ENCODE peak calls at places on chromosomes 6 and 20, in five cellular contexts. B is Calu3, C is H9, N is IMR-90, Y is HFF-Myc. H is an unnamed sample.

GRCh38 chr6:127343753-127344659 is 597 bp upstream of the ECHDC1 start:
- DNase-seq in Y (no peak), N (peak), B (no peak), C (no peak), H (no peak)

GRCh38 chr6:99092009-99092408 is 144.3 kb upstream of the FBXL4 start:
- DNase-seq in Y (no peak), B (no peak), N (no peak), C (no peak), H (no peak)

GRCh38 chr20:58630063-58630462 is 21.0 kb upstream of the STX16 start:
- DNase-seq in Y (no peak), C (no peak), N (peak), B (no peak), H (no peak)

GRCh38 chr6:56739836-56740815 is 97.4 kb upstream of the DST start:
- DNase-seq in N (no peak), B (no peak), Y (no peak), C (no peak), H (no peak)

GRCh38 chr6:41693281-41693838 is 42.0 kb downstream of the TFEB start:
- DNase-seq in C (no peak), B (no peak), Y (no peak), N (no peak), H (no peak)

GRCh38 chr20:23245553-23246128 is 105.0 kb upstream of the NXT1 start:
- DNase-seq in N (peak), B (peak), C (peak), Y (no peak), H (no peak)

GRCh38 chr6:37340639-37340943 is 13.2 kb upstream of the RNF8 start:
- DNase-seq in Y (no peak), C (no peak), N (peak), B (no peak), H (no peak)

GRCh38 chr6:11495565-11496145 is 41.9 kb upstream of the TMEM170B start:
- DNase-seq in Y (no peak), B (no peak), N (no peak), C (no peak), H (no peak)

GRCh38 chr6:11595903-11596302 is 58.4 kb downstream of the TMEM170B start:
- DNase-seq in N (peak), C (no peak), B (no peak), Y (no peak), H (no peak)

GRCh38 chr6:157230971-157231370 is 92.3 kb downstream of the TMEM242 start:
- DNase-seq in B (no peak), Y (no peak), N (no peak), C (no peak), H (no peak)

GRCh38 chr6:110049696-110050465 is 71.8 kb downstream of the GPR6 start:
- DNase-seq in C (no peak), N (no peak), B (no peak), Y (no peak), H (no peak)

GRCh38 chr20:1272368-1273155 is 6.5 kb downstream of the SNPH start:
- DNase-seq in C (no peak), Y (no peak), N (no peak), B (no peak), H (no peak)

GRCh38 chr6:144053601-144054000 is 41.8 kb downstream of the SF3B5 start:
- DNase-seq in C (no peak), Y (no peak), N (no peak), B (no peak), H (no peak)

GRCh38 chr6:16850332-16851022 is 89.2 kb upstream of the ATXN1 start:
- DNase-seq in B (no peak), N (no peak), Y (no peak), C (no peak), H (no peak)

GRCh38 chr6:105608711-105609374 is 206.0 kb upstream of the PREP start:
- DNase-seq in B (no peak), N (peak), Y (peak), C (no peak), H (no peak)

GRCh38 chr6:146850238-146850896 is 251.6 kb downstream of the ADGB start:
- DNase-seq in B (no peak), N (peak), Y (no peak), C (no peak), H (no peak)

GRCh38 chr20:44908987-44909871 is 631 bp upstream of the PABPC1L start:
- DNase-seq in N (no peak), C (no peak), B (no peak), Y (no peak), H (no peak)

GRCh38 chr6:27795697-27796494 is 116.3 kb downstream of the OR2B2 start:
- DNase-seq in C (no peak), B (peak), N (peak), Y (peak), H (no peak)

GRCh38 chr6:13357551-13358075 is 29.3 kb upstream of the TBC1D7 start:
- DNase-seq in Y (peak), C (peak), B (no peak), N (peak), H (no peak)

GRCh38 chr20:437787-438486 is 24.4 kb downstream of the TBC1D20 start:
- DNase-seq in C (no peak), B (no peak), Y (no peak), N (no peak), H (no peak)

DNA sequence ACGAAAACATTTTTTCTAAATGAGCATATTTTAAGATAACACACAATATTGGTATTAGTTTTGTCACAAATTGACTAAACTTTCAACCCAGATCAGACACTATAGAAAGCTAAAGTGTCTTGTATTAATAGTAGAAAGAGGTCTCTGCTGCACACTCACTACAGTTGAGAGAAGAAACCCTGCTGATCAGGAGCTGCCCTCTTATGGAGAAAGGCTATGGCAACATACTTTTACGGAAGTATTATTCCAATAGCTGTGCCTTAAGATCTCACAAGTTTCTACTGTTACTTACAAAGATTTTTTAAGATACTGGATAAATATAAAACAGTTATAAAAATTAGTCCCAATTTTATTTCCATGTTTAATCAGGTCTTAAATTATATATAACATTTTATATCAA is 155.7 kb downstream of the RIMS1 start:
- DNase-seq in C (no peak), B (no peak), N (no peak), Y (no peak), H (no peak)
- TF ChIP-seq CTCF in C (peak), B (no peak), N (no peak), Y (no peak), H (peak)

DNA sequence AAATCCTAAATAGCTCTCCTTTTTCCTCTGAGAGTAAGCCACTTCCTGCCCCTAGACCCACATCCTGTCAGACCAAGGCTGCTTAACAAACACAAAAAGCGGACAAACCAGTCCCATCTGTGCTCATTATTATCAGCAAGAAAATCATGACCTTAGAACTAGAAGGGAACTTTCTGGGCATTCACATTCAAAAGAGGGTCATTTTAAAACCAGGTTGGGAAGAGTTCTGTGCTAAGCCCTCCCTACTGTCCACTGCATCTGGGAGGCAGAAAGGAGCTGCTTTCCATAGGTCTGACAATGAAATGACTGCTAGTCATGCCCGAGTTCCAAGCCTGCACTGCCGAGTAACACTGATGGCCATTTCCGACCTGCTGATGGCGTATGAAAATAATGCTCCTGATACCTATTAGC is 15.4 kb downstream of the EZR start:
- DNase-seq in N (no peak), Y (no peak), C (no peak), B (no peak), H (no peak)
- TF ChIP-seq CTCF in N (no peak), Y (no peak), C (no peak), B (no peak), H (no peak)

GRCh38 chr6:145699462-145699861 is 35.9 kb downstream of the EPM2A start:
- DNase-seq in Y (no peak), C (no peak), N (peak), B (no peak), H (no peak)

GRCh38 chr6:145705561-145705960 is 29.8 kb downstream of the EPM2A start:
- DNase-seq in C (no peak), N (peak), B (no peak), Y (no peak), H (no peak)

GRCh38 chr6:145707397-145707796 is 27.9 kb downstream of the EPM2A start:
- DNase-seq in B (no peak), N (no peak), Y (no peak), C (no peak), H (no peak)

DNA sequence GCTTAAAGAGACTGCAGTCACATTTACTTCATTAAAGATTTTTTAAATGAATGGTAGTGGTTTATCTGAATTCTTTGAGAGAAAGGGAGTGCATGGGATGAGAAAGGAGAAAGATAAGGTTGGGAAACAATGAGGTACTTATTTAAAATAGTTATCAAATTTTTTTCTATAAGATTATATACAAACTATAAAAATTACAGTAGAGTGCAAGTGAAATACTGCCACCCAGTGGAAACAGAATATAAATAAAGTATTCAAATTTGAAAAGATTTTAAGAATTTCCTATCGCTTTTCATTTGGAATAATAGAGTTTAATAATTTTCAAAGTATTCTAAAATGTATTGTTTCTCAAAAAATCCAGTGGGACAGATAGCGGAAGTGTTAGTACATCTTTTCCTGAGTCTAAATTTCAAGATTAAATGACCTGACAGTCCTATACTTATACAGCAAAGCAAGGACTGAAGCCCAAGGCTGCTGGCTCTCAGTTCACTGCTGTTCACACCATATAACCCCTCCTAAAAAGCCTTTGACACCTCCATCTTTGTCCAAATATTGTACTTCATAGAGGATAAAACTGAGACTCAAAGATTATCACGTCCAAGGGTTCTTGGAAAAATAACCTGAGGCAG is 31.1 kb downstream of the EPM2A start:
- DNase-seq in Y (no peak), N (peak), B (no peak), C (no peak), H (no peak)
- TF ChIP-seq CTCF in Y (peak), N (peak), B (peak), C (peak), H (peak)

GRCh38 chr6:53064726-53065265 is 408 bp upstream of the FBXO9 start:
- DNase-seq in N (peak), C (peak), Y (peak), B (peak), H (peak)
- TF ChIP-seq CTCF in N (peak), C (no peak), Y (no peak), B (no peak), H (no peak)

GRCh38 chr6:151765444-151765886 is 42.0 kb upstream of the ESR1 start:
- DNase-seq in Y (peak), B (peak), N (peak), C (no peak), H (no peak)

GRCh38 chr6:151762817-151763216 is 44.7 kb upstream of the ESR1 start:
- DNase-seq in C (no peak), N (no peak), Y (no peak), B (no peak), H (no peak)

GRCh38 chr6:151763938-151764680 is 43.4 kb upstream of the ESR1 start:
- DNase-seq in C (peak), B (peak), Y (peak), N (peak), H (peak)

GRCh38 chr6:151760486-151760885 is 47.0 kb upstream of the ESR1 start:
- DNase-seq in B (no peak), N (no peak), C (no peak), Y (no peak), H (no peak)

GRCh38 chr6:151763303-151763702 is 44.2 kb upstream of the ESR1 start:
- DNase-seq in Y (no peak), C (no peak), B (no peak), N (peak), H (no peak)
- TF ChIP-seq CTCF in Y (no peak), C (peak), B (no peak), N (peak), H (no peak)